ENCODE peak calls at places on chromosomes 12 and 14, in five cellular contexts. A, X, G, M and O are unnamed samples.

GRCh38 chr12:132593938-132594358 is 16.4 kb downstream of the LRCOL1 start:
- DNase-seq in A (peak), X (no peak), G (peak), M (peak), O (peak)

GRCh38 chr12:116040412-116040811 is 237.1 kb downstream of the MED13L start:
- DNase-seq in A (no peak), X (no peak), G (no peak), M (no peak), O (no peak)

GRCh38 chr14:104980601-104981531 is 2.7 kb upstream of the AHNAK2 start:
- DNase-seq in A (no peak), X (no peak), G (no peak), M (no peak), O (no peak)

GRCh38 chr12:19779393-19780056 is 340.2 kb downstream of the AEBP2 start:
- DNase-seq in A (peak), X (no peak), G (no peak), M (no peak), O (peak)

GRCh38 chr12:4302881-4303280 is 18.1 kb upstream of the TIGAR start:
- DNase-seq in A (no peak), X (no peak), G (no peak), M (no peak), O (no peak)

GRCh38 chr14:49679271-49679670 is 8.7 kb downstream of the POLE2 start:
- DNase-seq in A (no peak), X (no peak), G (no peak), M (no peak), O (no peak)

GRCh38 chr12:79549531-79550271 is 141.1 kb downstream of the PAWR start:
- DNase-seq in A (no peak), X (no peak), G (no peak), M (no peak), O (no peak)

GRCh38 chr12:117850048-117850447 is 118.7 kb downstream of the KSR2 start:
- DNase-seq in A (peak), X (no peak), G (no peak), M (peak), O (peak)

GRCh38 chr14:22689186-22689585 is 45.0 kb upstream of the OR6J1 start:
- DNase-seq in A (no peak), X (no peak), G (peak), M (no peak), O (no peak)

GRCh38 chr12:94074970-94075695 is 73.2 kb upstream of the PLXNC1 start:
- DNase-seq in A (peak), X (no peak), G (peak), M (peak), O (peak)

GRCh38 chr12:57896139-57896436 is 45.3 kb upstream of the ATP23 start:
- DNase-seq in A (no peak), X (no peak), G (no peak), M (no peak), O (no peak)

GRCh38 chr12:87182696-87183233 is 846.4 kb downstream of the C12orf50 start:
- DNase-seq in A (no peak), X (no peak), G (no peak), M (no peak), O (no peak)

GRCh38 chr12:131883521-131883900 is 10.9 kb upstream of the ULK1 start:
- DNase-seq in A (no peak), X (no peak), G (no peak), M (no peak), O (no peak)

DNA sequence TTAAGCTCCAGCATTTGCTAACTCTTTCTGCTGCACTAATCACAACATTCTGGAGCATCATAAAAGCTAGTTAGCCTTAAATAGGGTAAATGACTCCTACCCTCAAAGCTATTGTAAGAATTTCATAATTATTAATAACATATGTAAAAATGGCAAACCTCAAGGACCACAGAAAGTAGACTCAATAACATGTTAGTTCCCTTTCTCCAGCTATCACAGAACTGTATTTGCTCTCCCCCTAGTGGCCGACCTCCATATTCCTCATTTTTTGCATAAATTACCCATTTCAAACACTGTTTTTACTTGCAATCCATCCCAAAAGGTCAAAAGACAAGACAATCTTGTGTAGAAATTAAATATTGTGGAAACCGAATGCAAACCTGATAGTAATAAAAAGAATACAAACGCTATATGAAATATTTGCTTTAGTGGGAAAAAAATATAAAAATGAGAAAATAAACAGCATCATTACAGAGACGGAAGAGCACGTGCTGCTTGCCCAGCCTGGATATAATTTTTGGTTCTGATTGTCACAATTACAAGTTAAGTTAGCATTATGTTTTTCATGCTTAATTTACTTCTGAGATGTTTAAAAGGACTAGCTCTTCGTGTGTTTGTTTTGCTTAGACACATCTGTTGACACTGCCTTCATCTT is 97.9 kb downstream of the RERGL start:
- DNase-seq in A (no peak), X (no peak), G (no peak), M (peak), O (peak)
- TF ChIP-seq CTCF in A (peak), X (peak), G (peak), M (peak), O (peak)

GRCh38 chr14:100654025-100654813 is 67.0 kb upstream of the BEGAIN start:
- DNase-seq in A (no peak), X (no peak), G (no peak), M (no peak), O (no peak)

GRCh38 chr14:100651999-100652508 is 64.8 kb upstream of the BEGAIN start:
- DNase-seq in A (no peak), X (no peak), G (peak), M (no peak), O (no peak)

GRCh38 chr14:100652739-100653138 is 65.5 kb upstream of the BEGAIN start:
- DNase-seq in A (no peak), X (no peak), G (no peak), M (no peak), O (no peak)

GRCh38 chr14:100654814-100655795 is 67.9 kb upstream of the BEGAIN start:
- DNase-seq in A (peak), X (no peak), G (no peak), M (peak), O (peak)

DNA sequence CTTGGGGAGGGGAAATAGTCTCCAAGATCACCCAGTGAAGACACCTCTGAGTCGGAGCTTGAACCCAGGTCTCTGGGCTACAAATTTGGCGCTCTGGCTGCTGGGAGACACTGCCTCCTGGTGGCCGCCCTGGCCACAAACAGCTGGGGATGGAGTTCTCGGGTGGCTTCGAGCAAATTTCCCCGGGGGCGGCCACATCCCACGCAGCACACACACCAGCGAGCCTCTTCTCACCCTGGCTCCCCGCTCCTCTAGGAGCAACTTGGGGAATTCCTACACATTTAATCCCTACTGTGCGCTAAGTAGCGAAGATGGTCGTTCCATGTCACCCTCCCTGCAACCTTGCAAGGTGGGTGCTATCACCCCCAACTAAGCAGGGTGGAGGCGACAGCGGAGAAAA is 66.2 kb upstream of the BEGAIN start:
- DNase-seq in A (peak), X (no peak), G (no peak), M (no peak), O (peak)
- TF ChIP-seq CTCF in A (peak), X (peak), G (peak), M (peak), O (peak)

DNA sequence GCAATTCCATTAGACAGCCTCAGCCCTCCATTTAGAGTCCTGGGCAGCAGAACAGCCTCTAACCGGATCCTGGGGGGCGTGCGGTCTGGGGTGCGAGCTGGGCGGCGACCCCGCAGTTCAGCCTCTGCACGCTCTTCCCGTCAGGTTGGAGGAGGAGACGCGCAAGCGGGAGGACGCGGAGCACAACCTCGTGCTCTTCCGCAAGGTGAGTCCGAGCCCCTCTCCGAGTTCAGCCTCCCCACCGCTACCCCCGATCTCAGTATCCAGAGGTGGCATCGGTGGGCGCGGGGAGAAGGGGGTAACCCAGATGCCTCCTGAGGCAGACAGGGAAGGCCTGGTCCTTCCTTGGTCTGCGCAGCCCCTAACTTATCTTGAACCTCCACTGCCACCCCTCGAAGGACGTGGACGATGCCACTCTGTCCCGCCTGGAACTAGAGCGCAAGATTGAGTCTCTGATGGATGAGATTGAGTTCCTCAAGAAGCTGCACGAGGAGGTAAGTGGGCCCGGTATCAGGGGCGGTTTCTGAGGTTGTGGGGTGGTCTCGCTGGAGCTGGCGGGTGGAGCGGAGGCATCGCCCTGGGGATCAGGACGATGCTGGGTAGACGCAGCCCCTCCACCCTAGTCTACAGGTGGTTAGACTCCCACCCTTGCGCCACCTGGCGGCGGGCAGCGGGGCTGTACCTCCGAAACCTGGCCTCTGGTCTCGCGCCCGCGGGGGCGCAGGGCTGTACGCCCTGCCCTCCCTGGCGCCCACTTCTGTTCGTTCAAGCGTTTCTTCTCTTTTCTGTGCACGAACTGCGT is 1.3 kb downstream of the PRPH start:
- DNase-seq in A (peak), X (peak), G (no peak), M (peak), O (peak)
- TF ChIP-seq CTCF in A (peak), X (peak), G (peak), M (peak), O (peak)

DNA sequence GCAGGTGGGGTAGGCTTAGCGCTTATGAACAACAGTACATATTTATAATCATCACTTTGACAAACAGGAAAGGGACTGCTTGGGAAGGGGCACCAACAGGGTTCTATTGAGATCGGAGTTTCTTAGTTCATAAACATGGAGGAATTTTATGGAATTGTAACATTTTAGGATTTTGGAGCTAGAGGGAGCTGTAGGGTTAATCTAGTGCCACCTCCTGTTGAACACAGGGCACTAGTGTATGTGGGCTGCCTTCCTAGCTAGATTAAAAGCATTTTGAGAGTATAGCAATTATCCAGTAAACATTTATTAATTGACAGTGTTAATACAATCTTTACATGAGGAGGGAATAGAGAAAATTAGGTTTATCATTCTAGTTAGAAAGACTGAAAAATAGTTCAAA is 23.1 kb upstream of the TBC1D30 start:
- DNase-seq in A (no peak), X (no peak), G (no peak), M (no peak), O (no peak)
- TF ChIP-seq CTCF in A (peak), X (no peak), G (peak), M (no peak), O (no peak)

GRCh38 chr12:45336762-45337596 is 121.1 kb downstream of the ANO6 start:
- DNase-seq in A (no peak), X (no peak), G (peak), M (no peak), O (no peak)
- TF ChIP-seq CTCF in A (no peak), X (no peak), G (peak), M (no peak), O (no peak)

GRCh38 chr14:92105073-92105844 is 1.1 kb downstream of the ATXN3 start:
- DNase-seq in A (no peak), X (no peak), G (no peak), M (no peak), O (no peak)

GRCh38 chr14:92105845-92106094 is 612 bp downstream of the ATXN3 start:
- DNase-seq in A (no peak), X (peak), G (no peak), M (peak), O (peak)

GRCh38 chr14:92108345-92109254 is 2.2 kb upstream of the ATXN3 start:
- DNase-seq in A (peak), X (peak), G (no peak), M (no peak), O (peak)

GRCh38 chr14:92103363-92103762 is 3.0 kb downstream of the ATXN3 start:
- DNase-seq in A (no peak), X (no peak), G (no peak), M (no peak), O (no peak)

GRCh38 chr14:92106095-92106937 is at the start of gene ATXN3:
- DNase-seq in A (peak), X (peak), G (peak), M (peak), O (peak)
- TF ChIP-seq CTCF in A (peak), X (peak), G (peak), M (peak), O (peak)

DNA sequence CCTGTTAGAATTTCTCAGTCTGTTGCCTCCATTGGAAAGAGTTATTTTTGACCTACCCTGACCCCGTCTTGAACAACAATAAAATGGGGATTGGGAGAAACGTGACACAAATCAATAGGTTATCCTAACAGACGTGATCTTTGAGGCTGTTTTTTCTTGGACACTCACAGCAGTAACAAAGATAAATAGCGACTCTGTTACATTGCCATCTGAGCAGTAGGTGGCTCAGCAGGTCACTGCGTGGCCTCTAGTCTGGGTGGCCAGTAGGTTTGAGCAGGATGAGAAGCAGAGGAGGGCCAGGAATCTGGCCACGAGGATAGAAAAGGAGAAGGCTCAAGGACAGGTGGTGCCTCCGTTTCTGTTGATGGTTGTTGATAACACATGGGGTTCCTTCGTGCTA is 101.4 kb downstream of the GPATCH2L start:
- DNase-seq in A (no peak), X (peak), G (no peak), M (no peak), O (no peak)
- TF ChIP-seq CTCF in A (no peak), X (no peak), G (no peak), M (no peak), O (no peak)

GRCh38 chr12:81259360-81259759 is 181.5 kb downstream of the ACSS3 start:
- DNase-seq in A (no peak), X (no peak), G (no peak), M (no peak), O (no peak)

GRCh38 chr12:81263072-81263471 is 185.2 kb downstream of the ACSS3 start:
- DNase-seq in A (no peak), X (no peak), G (no peak), M (no peak), O (no peak)

GRCh38 chr12:81255947-81256346 is 178.1 kb downstream of the ACSS3 start:
- DNase-seq in A (no peak), X (no peak), G (no peak), M (no peak), O (no peak)

GRCh38 chr12:81257952-81258551 is 180.2 kb downstream of the ACSS3 start:
- DNase-seq in A (no peak), X (no peak), G (peak), M (no peak), O (no peak)

DNA sequence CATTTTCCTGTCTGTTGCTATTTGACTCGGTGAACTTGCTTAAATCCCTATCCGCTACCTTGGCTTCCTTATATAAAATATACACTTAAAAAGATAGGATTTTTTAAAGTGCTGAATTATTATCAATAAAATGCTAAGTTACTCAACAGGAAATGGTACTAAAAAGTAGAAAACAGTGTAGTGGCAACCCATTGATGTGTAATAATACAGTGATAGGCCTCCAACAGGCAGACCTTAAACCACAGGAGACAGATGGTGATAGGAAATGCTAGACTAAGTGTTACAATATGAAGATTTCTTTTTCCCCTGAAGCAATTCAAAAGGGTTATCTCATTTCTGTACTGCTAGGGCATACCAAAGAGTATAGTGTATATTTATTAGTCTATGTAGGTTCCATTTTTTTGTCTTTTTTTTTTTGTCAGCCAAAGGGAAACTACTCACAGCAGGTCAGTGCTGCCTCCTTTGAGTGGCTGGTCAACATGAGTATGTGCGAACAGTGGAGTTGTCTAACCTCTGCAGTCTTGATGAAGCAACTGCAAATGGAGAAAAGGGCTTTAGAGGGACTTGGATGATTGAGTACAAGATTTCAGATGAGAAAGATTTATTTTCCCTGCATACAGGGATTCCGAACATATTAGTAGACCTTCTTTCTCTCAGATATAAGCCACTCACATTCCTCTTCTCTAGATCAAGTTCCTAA is 183.8 kb downstream of the ACSS3 start:
- DNase-seq in A (no peak), X (no peak), G (no peak), M (no peak), O (no peak)
- TF ChIP-seq CTCF in A (peak), X (no peak), G (no peak), M (no peak), O (no peak)

GRCh38 chr14:88106377-88106776 is 101.4 kb downstream of the GPR65 start:
- DNase-seq in A (no peak), X (no peak), G (no peak), M (no peak), O (no peak)
- TF ChIP-seq CTCF in A (peak), X (no peak), G (no peak), M (no peak), O (no peak)